ENCODE peak calls at places on chromosomes 13 and 19, in four cellular contexts. One of them, this sample, is unnamed.

GRCh38 chr13:102452831-102453230 is 51.0 kb upstream of the FGF14 start:
- DNase-seq in activated CD8-positive, alpha-beta memory T cell treated with anti-CD3 and anti-CD28 coated beads for 1 hour: no peak
- DNase-seq in dorsolateral prefrontal cortex: no peak
- DNase-seq in tibial nerve: no peak
- DNase-seq in this sample: no peak

GRCh38 chr13:40784540-40784939 is 4.9 kb upstream of the SLC25A15 start:
- DNase-seq in activated CD8-positive, alpha-beta memory T cell treated with anti-CD3 and anti-CD28 coated beads for 1 hour: no peak
- DNase-seq in dorsolateral prefrontal cortex: no peak
- DNase-seq in tibial nerve: no peak
- DNase-seq in this sample: no peak

GRCh38 chr19:55041627-55042343 is 3.7 kb upstream of the GP6 start:
- DNase-seq in activated CD8-positive, alpha-beta memory T cell treated with anti-CD3 and anti-CD28 coated beads for 1 hour: no peak
- DNase-seq in dorsolateral prefrontal cortex: no peak
- DNase-seq in tibial nerve: no peak
- DNase-seq in this sample: no peak

GRCh38 chr13:72561791-72562190 is 165.6 kb downstream of the MZT1 start:
- DNase-seq in activated CD8-positive, alpha-beta memory T cell treated with anti-CD3 and anti-CD28 coated beads for 1 hour: no peak
- DNase-seq in dorsolateral prefrontal cortex: no peak
- DNase-seq in tibial nerve: no peak
- DNase-seq in this sample: no peak

GRCh38 chr19:1935484-1936208 is 5.3 kb upstream of the CSNK1G2 start:
- DNase-seq in activated CD8-positive, alpha-beta memory T cell treated with anti-CD3 and anti-CD28 coated beads for 1 hour: no peak
- DNase-seq in dorsolateral prefrontal cortex: no peak
- DNase-seq in tibial nerve: no peak
- DNase-seq in this sample: no peak

GRCh38 chr19:49355890-49356289 is 6.3 kb downstream of the TEAD2 start:
- DNase-seq in activated CD8-positive, alpha-beta memory T cell treated with anti-CD3 and anti-CD28 coated beads for 1 hour: no peak
- DNase-seq in dorsolateral prefrontal cortex: no peak
- DNase-seq in tibial nerve: no peak
- DNase-seq in this sample: no peak

GRCh38 chr13:52978989-52979388 is 49.6 kb upstream of the OLFM4 start:
- DNase-seq in activated CD8-positive, alpha-beta memory T cell treated with anti-CD3 and anti-CD28 coated beads for 1 hour: no peak
- DNase-seq in dorsolateral prefrontal cortex: no peak
- DNase-seq in tibial nerve: no peak
- DNase-seq in this sample: no peak

GRCh38 chr13:42116225-42116624 is 67.8 kb downstream of the DGKH start:
- DNase-seq in activated CD8-positive, alpha-beta memory T cell treated with anti-CD3 and anti-CD28 coated beads for 1 hour: no peak
- DNase-seq in dorsolateral prefrontal cortex: no peak
- DNase-seq in tibial nerve: no peak
- DNase-seq in this sample: no peak

GRCh38 chr19:14091885-14092462 is 1.4 kb upstream of the SAMD1 start:
- DNase-seq in activated CD8-positive, alpha-beta memory T cell treated with anti-CD3 and anti-CD28 coated beads for 1 hour: no peak
- DNase-seq in dorsolateral prefrontal cortex: no peak
- DNase-seq in tibial nerve: no peak
- DNase-seq in this sample: no peak

GRCh38 chr19:31220540-31220939 is 128.7 kb downstream of the TSHZ3 start:
- DNase-seq in activated CD8-positive, alpha-beta memory T cell treated with anti-CD3 and anti-CD28 coated beads for 1 hour: no peak
- DNase-seq in dorsolateral prefrontal cortex: no peak
- DNase-seq in tibial nerve: no peak
- DNase-seq in this sample: no peak

GRCh38 chr19:38266981-38267597 is 2.7 kb downstream of the SPINT2 start:
- DNase-seq in activated CD8-positive, alpha-beta memory T cell treated with anti-CD3 and anti-CD28 coated beads for 1 hour: no peak
- DNase-seq in dorsolateral prefrontal cortex: no peak
- DNase-seq in tibial nerve: no peak
- DNase-seq in this sample: no peak

GRCh38 chr13:51562011-51562671 is 22.1 kb upstream of the WDFY2 start:
- DNase-seq in activated CD8-positive, alpha-beta memory T cell treated with anti-CD3 and anti-CD28 coated beads for 1 hour: no peak
- DNase-seq in dorsolateral prefrontal cortex: no peak
- DNase-seq in tibial nerve: no peak
- DNase-seq in this sample: no peak

GRCh38 chr13:70829748-70830147 is 721.5 kb upstream of the KLHL1 start:
- DNase-seq in activated CD8-positive, alpha-beta memory T cell treated with anti-CD3 and anti-CD28 coated beads for 1 hour: no peak
- DNase-seq in dorsolateral prefrontal cortex: no peak
- DNase-seq in tibial nerve: no peak
- DNase-seq in this sample: no peak

GRCh38 chr13:41179593-41180250 is 14.6 kb downstream of the KBTBD7 start:
- DNase-seq in activated CD8-positive, alpha-beta memory T cell treated with anti-CD3 and anti-CD28 coated beads for 1 hour: no peak
- DNase-seq in dorsolateral prefrontal cortex: no peak
- DNase-seq in tibial nerve: no peak
- DNase-seq in this sample: no peak

GRCh38 chr19:57620673-57621348 is 6.8 kb downstream of the ZNF134 start:
- DNase-seq in activated CD8-positive, alpha-beta memory T cell treated with anti-CD3 and anti-CD28 coated beads for 1 hour: no peak
- DNase-seq in dorsolateral prefrontal cortex: no peak
- DNase-seq in tibial nerve: no peak
- DNase-seq in this sample: no peak

GRCh38 chr19:13492128-13492527 is 14.2 kb downstream of the CACNA1A start:
- DNase-seq in activated CD8-positive, alpha-beta memory T cell treated with anti-CD3 and anti-CD28 coated beads for 1 hour: no peak
- DNase-seq in dorsolateral prefrontal cortex: no peak
- DNase-seq in tibial nerve: no peak
- DNase-seq in this sample: no peak

GRCh38 chr13:36815069-36815468 is 4.0 kb upstream of the RFXAP start:
- DNase-seq in activated CD8-positive, alpha-beta memory T cell treated with anti-CD3 and anti-CD28 coated beads for 1 hour: no peak
- DNase-seq in dorsolateral prefrontal cortex: no peak
- DNase-seq in tibial nerve: no peak
- DNase-seq in this sample: no peak

GRCh38 chr19:43594081-43594697 is 1.7 kb downstream of the IRGQ start:
- DNase-seq in activated CD8-positive, alpha-beta memory T cell treated with anti-CD3 and anti-CD28 coated beads for 1 hour: no peak
- DNase-seq in dorsolateral prefrontal cortex: no peak
- DNase-seq in tibial nerve: no peak
- DNase-seq in this sample: no peak

GRCh38 chr19:58351558-58351878 is 1.8 kb downstream of the A1BG start:
- DNase-seq in activated CD8-positive, alpha-beta memory T cell treated with anti-CD3 and anti-CD28 coated beads for 1 hour: no peak
- DNase-seq in dorsolateral prefrontal cortex: no peak
- DNase-seq in tibial nerve: no peak
- DNase-seq in this sample: no peak

GRCh38 chr13:99067160-99067985 is 89.5 kb upstream of the DOCK9 start:
- DNase-seq in activated CD8-positive, alpha-beta memory T cell treated with anti-CD3 and anti-CD28 coated beads for 1 hour: no peak
- DNase-seq in dorsolateral prefrontal cortex: no peak
- DNase-seq in tibial nerve: no peak
- DNase-seq in this sample: no peak

GRCh38 chr13:97223711-97224461 is 1.8 kb downstream of the MBNL2 start:
- DNase-seq in activated CD8-positive, alpha-beta memory T cell treated with anti-CD3 and anti-CD28 coated beads for 1 hour: no peak
- DNase-seq in dorsolateral prefrontal cortex: no peak
- DNase-seq in tibial nerve: peak
- DNase-seq in this sample: no peak

GRCh38 chr13:24178847-24179845 is 18.6 kb downstream of the SPATA13 start:
- DNase-seq in activated CD8-positive, alpha-beta memory T cell treated with anti-CD3 and anti-CD28 coated beads for 1 hour: no peak
- DNase-seq in dorsolateral prefrontal cortex: no peak
- DNase-seq in tibial nerve: no peak
- DNase-seq in this sample: no peak

GRCh38 chr13:31797154-31797775 is 57.9 kb downstream of the RXFP2 start:
- DNase-seq in activated CD8-positive, alpha-beta memory T cell treated with anti-CD3 and anti-CD28 coated beads for 1 hour: no peak
- DNase-seq in dorsolateral prefrontal cortex: no peak
- DNase-seq in tibial nerve: peak
- DNase-seq in this sample: no peak

GRCh38 chr19:13208131-13208963 is 58.1 kb downstream of the IER2 start:
- DNase-seq in activated CD8-positive, alpha-beta memory T cell treated with anti-CD3 and anti-CD28 coated beads for 1 hour: peak
- DNase-seq in dorsolateral prefrontal cortex: no peak
- DNase-seq in tibial nerve: peak
- DNase-seq in this sample: no peak

GRCh38 chr19:53586277-53586691 is 45.5 kb upstream of the DPRX start:
- DNase-seq in activated CD8-positive, alpha-beta memory T cell treated with anti-CD3 and anti-CD28 coated beads for 1 hour: no peak
- DNase-seq in dorsolateral prefrontal cortex: no peak
- DNase-seq in tibial nerve: no peak
- DNase-seq in this sample: no peak

GRCh38 chr13:30835442-30835841 is 70.6 kb upstream of the MEDAG start:
- DNase-seq in activated CD8-positive, alpha-beta memory T cell treated with anti-CD3 and anti-CD28 coated beads for 1 hour: no peak
- DNase-seq in dorsolateral prefrontal cortex: no peak
- DNase-seq in tibial nerve: no peak
- DNase-seq in this sample: no peak

GRCh38 chr19:44800461-44800860 is 8.4 kb upstream of the BCAM start:
- DNase-seq in activated CD8-positive, alpha-beta memory T cell treated with anti-CD3 and anti-CD28 coated beads for 1 hour: peak
- DNase-seq in dorsolateral prefrontal cortex: peak
- DNase-seq in tibial nerve: peak
- DNase-seq in this sample: peak

GRCh38 chr19:46192990-46193650 is 36.4 kb upstream of the IGFL1 start:
- DNase-seq in activated CD8-positive, alpha-beta memory T cell treated with anti-CD3 and anti-CD28 coated beads for 1 hour: no peak
- DNase-seq in dorsolateral prefrontal cortex: no peak
- DNase-seq in tibial nerve: no peak
- DNase-seq in this sample: no peak

GRCh38 chr13:84844473-84844872 is 954.7 kb downstream of the SLITRK6 start:
- DNase-seq in activated CD8-positive, alpha-beta memory T cell treated with anti-CD3 and anti-CD28 coated beads for 1 hour: no peak
- DNase-seq in dorsolateral prefrontal cortex: no peak
- DNase-seq in tibial nerve: no peak
- DNase-seq in this sample: no peak

GRCh38 chr13:76968041-76968440 is 19.7 kb downstream of the ACOD1 start:
- DNase-seq in activated CD8-positive, alpha-beta memory T cell treated with anti-CD3 and anti-CD28 coated beads for 1 hour: no peak
- DNase-seq in dorsolateral prefrontal cortex: no peak
- DNase-seq in tibial nerve: no peak
- DNase-seq in this sample: no peak

GRCh38 chr13:82800391-82800790 is 1081.9 kb downstream of the SLITRK1 start:
- DNase-seq in activated CD8-positive, alpha-beta memory T cell treated with anti-CD3 and anti-CD28 coated beads for 1 hour: no peak
- DNase-seq in dorsolateral prefrontal cortex: no peak
- DNase-seq in tibial nerve: no peak
- DNase-seq in this sample: no peak

GRCh38 chr13:60032836-60033235 is 130.9 kb downstream of the DIAPH3 start:
- DNase-seq in activated CD8-positive, alpha-beta memory T cell treated with anti-CD3 and anti-CD28 coated beads for 1 hour: no peak
- DNase-seq in dorsolateral prefrontal cortex: no peak
- DNase-seq in tibial nerve: no peak
- DNase-seq in this sample: no peak

GRCh38 chr19:49340069-49340864 is 5.1 kb downstream of the CD37 start:
- DNase-seq in activated CD8-positive, alpha-beta memory T cell treated with anti-CD3 and anti-CD28 coated beads for 1 hour: no peak
- DNase-seq in dorsolateral prefrontal cortex: no peak
- DNase-seq in tibial nerve: peak
- DNase-seq in this sample: no peak

GRCh38 chr13:36919206-36919832 is 719 bp downstream of the SMAD9 start:
- DNase-seq in activated CD8-positive, alpha-beta memory T cell treated with anti-CD3 and anti-CD28 coated beads for 1 hour: no peak
- DNase-seq in dorsolateral prefrontal cortex: no peak
- DNase-seq in tibial nerve: peak
- DNase-seq in this sample: no peak

GRCh38 chr19:8371011-8371804 is 7.3 kb downstream of the ANGPTL4 start:
- DNase-seq in activated CD8-positive, alpha-beta memory T cell treated with anti-CD3 and anti-CD28 coated beads for 1 hour: no peak
- DNase-seq in dorsolateral prefrontal cortex: no peak
- DNase-seq in tibial nerve: no peak
- DNase-seq in this sample: no peak

This sample was measured in caudate nucleus.